ENCODE peak calls at places on chromosomes 3 and 15, in eight cellular contexts. One of them, this sample, is unnamed.

GRCh38 chr3:9727743-9728142 is 3.8 kb upstream of the BRPF1 start:
- DNase-seq in thoracic aorta: no peak
- DNase-seq in PC-3: peak; percentile 54
- DNase-seq in prostate gland: no peak
- DNase-seq in fibroblast of lung: no peak
- DNase-seq in transverse colon: no peak
- DNase-seq in astrocyte: no peak
- DNase-seq in stomach: no peak
- DNase-seq in this sample: no peak

GRCh38 chr3:58183221-58183620 is 27.6 kb downstream of the DNASE1L3 start:
- DNase-seq in thoracic aorta: no peak
- DNase-seq in PC-3: no peak
- DNase-seq in prostate gland: no peak
- DNase-seq in fibroblast of lung: no peak
- DNase-seq in transverse colon: no peak
- DNase-seq in astrocyte: no peak
- DNase-seq in stomach: no peak
- DNase-seq in this sample: no peak

GRCh38 chr3:184568918-184569829 is 7.6 kb downstream of the EPHB3 start:
- DNase-seq in thoracic aorta: peak; percentile 41
- DNase-seq in PC-3: peak; percentile 81
- DNase-seq in prostate gland: peak; percentile 70
- DNase-seq in fibroblast of lung: peak; percentile 98
- DNase-seq in transverse colon: peak; percentile 72
- DNase-seq in astrocyte: peak; percentile 96
- DNase-seq in stomach: peak; percentile 77
- DNase-seq in this sample: peak; percentile 87

GRCh38 chr3:128312271-128312670 is 154.4 kb downstream of the DNAJB8 start:
- DNase-seq in thoracic aorta: no peak
- DNase-seq in PC-3: no peak
- DNase-seq in prostate gland: no peak
- DNase-seq in fibroblast of lung: no peak
- DNase-seq in transverse colon: no peak
- DNase-seq in astrocyte: no peak
- DNase-seq in stomach: no peak
- DNase-seq in this sample: no peak

GRCh38 chr3:188890572-188891270 is 281.1 kb upstream of the TPRG1 start:
- DNase-seq in thoracic aorta: no peak
- DNase-seq in PC-3: peak; percentile 19
- DNase-seq in prostate gland: no peak
- DNase-seq in fibroblast of lung: peak; percentile 89
- DNase-seq in transverse colon: no peak
- DNase-seq in astrocyte: peak; percentile 65
- DNase-seq in stomach: no peak
- DNase-seq in this sample: no peak

GRCh38 chr3:160641675-160642330 is 35.2 kb upstream of the ARL14 start:
- DNase-seq in thoracic aorta: no peak
- DNase-seq in PC-3: peak; percentile 64
- DNase-seq in prostate gland: no peak
- DNase-seq in fibroblast of lung: peak; percentile 54
- DNase-seq in transverse colon: no peak
- DNase-seq in astrocyte: peak; percentile 90
- DNase-seq in stomach: no peak
- DNase-seq in this sample: no peak

GRCh38 chr3:146308222-146308621 is 57.3 kb upstream of the PLSCR4 start:
- DNase-seq in thoracic aorta: no peak
- DNase-seq in PC-3: peak; percentile 81
- DNase-seq in prostate gland: no peak
- DNase-seq in fibroblast of lung: peak; percentile 81
- DNase-seq in transverse colon: no peak
- DNase-seq in astrocyte: peak; percentile 90
- DNase-seq in stomach: no peak
- DNase-seq in this sample: no peak

GRCh38 chr3:182886497-182886896 is 93.2 kb downstream of the ATP11B start:
- DNase-seq in thoracic aorta: no peak
- DNase-seq in PC-3: peak; percentile 57
- DNase-seq in prostate gland: no peak
- DNase-seq in fibroblast of lung: peak; percentile 12
- DNase-seq in transverse colon: no peak
- DNase-seq in astrocyte: no peak
- DNase-seq in stomach: no peak
- DNase-seq in this sample: no peak

GRCh38 chr15:81410318-81410753 is 36.3 kb upstream of the TMC3 start:
- DNase-seq in thoracic aorta: peak; percentile 9
- DNase-seq in PC-3: peak; percentile 78
- DNase-seq in prostate gland: peak; percentile 48
- DNase-seq in fibroblast of lung: peak; percentile 94
- DNase-seq in transverse colon: no peak
- DNase-seq in astrocyte: peak; percentile 48
- DNase-seq in stomach: no peak
- DNase-seq in this sample: no peak

GRCh38 chr3:67685499-67685898 is 31.1 kb upstream of the SUCLG2 start:
- DNase-seq in thoracic aorta: no peak
- DNase-seq in PC-3: no peak
- DNase-seq in prostate gland: no peak
- DNase-seq in fibroblast of lung: no peak
- DNase-seq in transverse colon: no peak
- DNase-seq in astrocyte: no peak
- DNase-seq in stomach: no peak
- DNase-seq in this sample: no peak

GRCh38 chr3:117036259-117036799 is 326.8 kb downstream of the TUSC7 start:
- DNase-seq in thoracic aorta: no peak
- DNase-seq in PC-3: no peak
- DNase-seq in prostate gland: no peak
- DNase-seq in fibroblast of lung: peak; percentile 95
- DNase-seq in transverse colon: peak; percentile 17
- DNase-seq in astrocyte: peak; percentile 47
- DNase-seq in stomach: no peak
- DNase-seq in this sample: no peak

GRCh38 chr15:45377630-45378148 is 655 bp downstream of the GATM start:
- DNase-seq in thoracic aorta: peak; percentile 2
- DNase-seq in PC-3: no peak
- DNase-seq in prostate gland: no peak
- DNase-seq in fibroblast of lung: no peak
- DNase-seq in transverse colon: peak; percentile 46
- DNase-seq in astrocyte: no peak
- DNase-seq in stomach: peak; percentile 51
- DNase-seq in this sample: peak; percentile 65

GRCh38 chr3:155948476-155948875 is 78.0 kb downstream of the GMPS start:
- DNase-seq in thoracic aorta: no peak
- DNase-seq in PC-3: no peak
- DNase-seq in prostate gland: no peak
- DNase-seq in fibroblast of lung: no peak
- DNase-seq in transverse colon: no peak
- DNase-seq in astrocyte: no peak
- DNase-seq in stomach: no peak
- DNase-seq in this sample: no peak

GRCh38 chr3:13579089-13579488 is 30.2 kb downstream of the FBLN2 start:
- DNase-seq in thoracic aorta: no peak
- DNase-seq in PC-3: peak; percentile 16
- DNase-seq in prostate gland: no peak
- DNase-seq in fibroblast of lung: peak; percentile 82
- DNase-seq in transverse colon: no peak
- DNase-seq in astrocyte: peak; percentile 78
- DNase-seq in stomach: no peak
- DNase-seq in this sample: no peak

GRCh38 chr3:90184861-90185260 is 1077.4 kb downstream of the EPHA3 start:
- DNase-seq in thoracic aorta: no peak
- DNase-seq in PC-3: peak; percentile 49
- DNase-seq in prostate gland: no peak
- DNase-seq in fibroblast of lung: peak; percentile 43
- DNase-seq in transverse colon: no peak
- DNase-seq in astrocyte: peak; percentile 43
- DNase-seq in stomach: no peak
- DNase-seq in this sample: no peak

GRCh38 chr3:194956697-194957396 is 271.2 kb downstream of the FAM43A start:
- DNase-seq in thoracic aorta: no peak
- DNase-seq in PC-3: no peak
- DNase-seq in prostate gland: no peak
- DNase-seq in fibroblast of lung: no peak
- DNase-seq in transverse colon: no peak
- DNase-seq in astrocyte: no peak
- DNase-seq in stomach: no peak
- DNase-seq in this sample: no peak

DNA sequence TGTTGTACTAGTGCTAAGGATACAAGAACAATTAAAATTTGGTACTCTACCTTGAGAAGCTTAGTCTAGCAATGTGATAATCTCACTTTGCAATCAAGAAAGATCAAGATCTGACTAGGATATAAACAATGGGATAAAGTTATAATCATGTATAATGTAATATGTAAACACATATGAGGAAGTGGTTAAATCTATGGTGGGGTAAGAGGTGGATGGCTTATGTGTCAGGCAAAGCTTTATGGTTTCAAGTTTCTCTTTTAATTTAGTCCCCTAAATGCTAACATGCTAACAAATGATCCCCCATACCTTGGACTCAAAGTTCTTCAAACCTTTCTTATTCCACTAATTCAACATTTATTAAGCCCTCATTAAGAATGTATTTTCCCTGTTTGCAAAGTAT is 2.5 kb downstream of the RSL24D1 start:
- DNase-seq in thoracic aorta: no peak
- DNase-seq in PC-3: no peak
- DNase-seq in prostate gland: no peak
- DNase-seq in fibroblast of lung: peak; percentile 24
- DNase-seq in transverse colon: no peak
- DNase-seq in astrocyte: no peak
- DNase-seq in stomach: no peak
- DNase-seq in this sample: no peak
- H3K4me3 ChIP-seq in thoracic aorta: no peak overlapping the region
- H3K4me3 ChIP-seq in PC-3: peak overlapping the region; percentile 91
- H3K4me3 ChIP-seq in prostate gland: no peak overlapping the region
- H3K4me3 ChIP-seq in fibroblast of lung: peak overlapping the region; percentile 91
- H3K4me3 ChIP-seq in transverse colon: no peak overlapping the region
- H3K4me3 ChIP-seq in astrocyte: no peak overlapping the region
- H3K4me3 ChIP-seq in stomach: no peak overlapping the region
- H3K4me3 ChIP-seq in this sample: no peak overlapping the region

DNA sequence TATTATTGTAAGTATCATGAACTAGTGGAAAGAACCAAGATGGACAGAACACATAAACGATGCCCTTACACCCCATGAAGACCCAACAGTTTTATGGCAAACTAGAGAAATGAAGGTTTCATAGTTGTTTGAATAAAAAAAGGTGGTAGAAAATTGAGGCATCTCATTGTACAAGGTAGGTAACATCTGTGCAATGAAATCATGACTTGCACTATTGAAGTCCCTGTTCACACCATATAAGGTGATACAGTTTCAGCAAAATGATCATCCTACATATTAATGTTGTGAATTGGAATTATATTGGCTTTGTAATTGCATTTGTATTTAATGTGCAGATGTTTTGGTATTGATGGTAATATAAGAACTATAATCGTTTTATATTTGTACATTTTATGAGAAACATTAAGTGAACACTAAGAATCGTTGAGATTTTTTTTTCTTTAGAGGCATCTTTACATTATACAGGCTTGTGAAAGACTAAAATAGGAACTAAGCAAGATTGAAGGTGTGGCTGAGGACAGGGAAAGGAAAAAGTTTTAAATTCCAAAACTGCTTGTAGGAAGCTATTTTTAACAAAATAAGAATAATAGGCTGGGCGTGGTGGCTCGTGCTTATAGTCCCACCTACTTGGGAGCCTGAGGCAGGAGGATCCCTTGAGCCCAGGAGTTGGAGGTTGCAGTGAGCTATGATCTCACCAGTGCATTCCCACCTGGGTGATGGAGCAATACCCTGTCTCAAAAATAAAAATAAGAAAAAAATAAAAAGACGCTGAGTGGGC is 48.5 kb downstream of the CGNL1 start:
- DNase-seq in thoracic aorta: no peak
- DNase-seq in PC-3: no peak
- DNase-seq in prostate gland: no peak
- DNase-seq in fibroblast of lung: no peak
- DNase-seq in transverse colon: no peak
- DNase-seq in astrocyte: no peak
- DNase-seq in stomach: no peak
- DNase-seq in this sample: no peak
- H3K27ac ChIP-seq in thoracic aorta: no peak overlapping the region
- H3K27ac ChIP-seq in PC-3: no peak overlapping the region
- H3K27ac ChIP-seq in prostate gland: no peak overlapping the region
- H3K27ac ChIP-seq in fibroblast of lung: no peak overlapping the region
- H3K27ac ChIP-seq in transverse colon: no peak overlapping the region
- H3K27ac ChIP-seq in astrocyte: no peak overlapping the region
- H3K27ac ChIP-seq in stomach: no peak overlapping the region
- H3K27ac ChIP-seq in this sample: no peak overlapping the region

DNA sequence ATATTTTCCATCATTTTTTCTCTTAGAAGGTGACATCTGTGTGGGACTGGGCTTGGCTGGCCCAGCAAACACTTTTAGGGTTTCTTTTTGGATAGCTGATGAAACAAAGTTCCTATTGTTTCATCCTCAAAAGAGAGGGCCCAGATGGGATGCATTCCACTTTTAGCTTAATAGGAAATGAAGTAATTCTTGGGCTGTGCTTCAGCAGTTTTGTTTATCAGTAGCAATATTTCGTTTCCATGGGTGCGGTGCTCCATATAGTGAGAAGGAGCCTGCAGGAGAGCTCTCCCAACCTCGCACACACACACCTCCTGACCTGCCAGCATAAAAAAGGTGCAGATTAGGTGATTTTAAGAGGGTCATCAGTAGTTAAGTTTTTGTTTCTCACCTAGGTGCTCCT is 147.5 kb downstream of the AKAP13 start:
- DNase-seq in thoracic aorta: no peak
- DNase-seq in PC-3: no peak
- DNase-seq in prostate gland: no peak
- DNase-seq in fibroblast of lung: peak; percentile 89
- DNase-seq in transverse colon: no peak
- DNase-seq in astrocyte: peak; percentile 80
- DNase-seq in stomach: no peak
- DNase-seq in this sample: no peak
- H3K4me1 ChIP-seq in thoracic aorta: peaks cover 18% of the 10 kb centered on the region
- H3K4me1 ChIP-seq in PC-3: no peaks in the 10 kb centered on the region
- H3K4me1 ChIP-seq in prostate gland: peaks cover 10% of the 10 kb centered on the region
- H3K4me1 ChIP-seq in fibroblast of lung: peaks cover 4% of the 10 kb centered on the region
- H3K4me1 ChIP-seq in transverse colon: peaks cover 8% of the 10 kb centered on the region
- H3K4me1 ChIP-seq in astrocyte: peaks cover 8% of the 10 kb centered on the region
- H3K4me1 ChIP-seq in stomach: peaks cover 46% of the 10 kb centered on the region
- H3K4me1 ChIP-seq in this sample: peaks cover 46% of the 10 kb centered on the region

GRCh38 chr15:77030042-77030927 is 35.4 kb downstream of the PSTPIP1 start:
- DNase-seq in thoracic aorta: no peak
- DNase-seq in PC-3: no peak
- DNase-seq in prostate gland: no peak
- DNase-seq in fibroblast of lung: no peak
- DNase-seq in transverse colon: peak; percentile 28
- DNase-seq in astrocyte: no peak
- DNase-seq in stomach: peak; percentile 19
- DNase-seq in this sample: peak; percentile 70

GRCh38 chr15:77027111-77027696 is 32.3 kb downstream of the PSTPIP1 start:
- DNase-seq in thoracic aorta: no peak
- DNase-seq in PC-3: no peak
- DNase-seq in prostate gland: no peak
- DNase-seq in fibroblast of lung: no peak
- DNase-seq in transverse colon: no peak
- DNase-seq in astrocyte: no peak
- DNase-seq in stomach: no peak
- DNase-seq in this sample: peak; percentile 45

GRCh38 chr15:77027697-77028450 is 32.9 kb downstream of the PSTPIP1 start:
- DNase-seq in thoracic aorta: no peak
- DNase-seq in PC-3: no peak
- DNase-seq in prostate gland: no peak
- DNase-seq in fibroblast of lung: no peak
- DNase-seq in transverse colon: peak; percentile 10
- DNase-seq in astrocyte: no peak
- DNase-seq in stomach: no peak
- DNase-seq in this sample: peak; percentile 57

GRCh38 chr15:77029166-77030041 is 34.5 kb downstream of the PSTPIP1 start:
- DNase-seq in thoracic aorta: no peak
- DNase-seq in PC-3: no peak
- DNase-seq in prostate gland: no peak
- DNase-seq in fibroblast of lung: no peak
- DNase-seq in transverse colon: peak; percentile 59
- DNase-seq in astrocyte: no peak
- DNase-seq in stomach: peak; percentile 25
- DNase-seq in this sample: peak; percentile 60

GRCh38 chr15:77028451-77029165 is 33.7 kb downstream of the PSTPIP1 start:
- DNase-seq in thoracic aorta: no peak
- DNase-seq in PC-3: no peak
- DNase-seq in prostate gland: no peak
- DNase-seq in fibroblast of lung: no peak
- DNase-seq in transverse colon: peak; percentile 12
- DNase-seq in astrocyte: no peak
- DNase-seq in stomach: peak; percentile 19
- DNase-seq in this sample: peak; percentile 64
- H3K4me3 ChIP-seq in thoracic aorta: no peak overlapping the region
- H3K4me3 ChIP-seq in PC-3: no peak overlapping the region
- H3K4me3 ChIP-seq in prostate gland: no peak overlapping the region
- H3K4me3 ChIP-seq in fibroblast of lung: no peak overlapping the region
- H3K4me3 ChIP-seq in transverse colon: no peak overlapping the region
- H3K4me3 ChIP-seq in astrocyte: peak overlapping the region; percentile 29
- H3K4me3 ChIP-seq in stomach: peak overlapping the region; percentile 22
- H3K4me3 ChIP-seq in this sample: no peak overlapping the region